ENCODE peak calls at places on chromosome 18, in five cellular contexts. G is skeletal muscle cell, R is GM12865, E is right cardiac atrium, N is heart left ventricle. H is an unnamed sample.

GRCh38 chr18:8696749-8697211 is 8.6 kb upstream of the MTCL1 start:
- DNase-seq in G (no peak), R (peak), N (peak), E (peak), H (peak)

GRCh38 chr18:44731866-44732555 is 51.3 kb downstream of the SETBP1 start:
- DNase-seq in R (peak), G (no peak), N (no peak), E (no peak), H (peak)

GRCh38 chr18:3411327-3411726 is 38.6 kb upstream of the TGIF1 start:
- DNase-seq in R (no peak), E (no peak), G (no peak), N (no peak), H (no peak)

GRCh38 chr18:47932603-47933002 is 2.1 kb upstream of the SMAD2 start:
- DNase-seq in N (no peak), E (no peak), G (no peak), R (no peak), H (no peak)

GRCh38 chr18:41674466-41674865 is 280.6 kb upstream of the PIK3C3 start:
- DNase-seq in G (no peak), R (no peak), N (no peak), E (no peak), H (no peak)

GRCh38 chr18:39414009-39414700 is 1848.6 kb upstream of the CELF4 start:
- DNase-seq in G (peak), E (no peak), N (no peak), R (peak), H (peak)

GRCh38 chr18:13500227-13500865 is 226.0 kb downstream of the FAM210A start:
- DNase-seq in N (peak), E (peak), R (no peak), G (peak), H (peak)

GRCh38 chr18:21167641-21168372 is 56.2 kb upstream of the ROCK1 start:
- DNase-seq in G (no peak), E (no peak), N (no peak), R (peak), H (peak)

GRCh38 chr18:2656237-2657042 is 914 bp downstream of the SMCHD1 start:
- DNase-seq in R (peak), E (peak), G (no peak), N (peak), H (peak)

GRCh38 chr18:40949138-40949949 is 1005.7 kb upstream of the PIK3C3 start:
- DNase-seq in R (no peak), E (no peak), N (no peak), G (no peak), H (no peak)

GRCh38 chr18:74303936-74304335 is 11.7 kb upstream of the C18orf63 start:
- DNase-seq in R (no peak), E (no peak), G (no peak), N (no peak), H (peak)

GRCh38 chr18:67428805-67429204 is 87.7 kb downstream of the DSEL start:
- DNase-seq in N (no peak), R (no peak), E (no peak), G (no peak), H (no peak)

GRCh38 chr18:7567487-7568425 is 640 bp downstream of the PTPRM start:
- DNase-seq in R (no peak), E (peak), G (no peak), N (peak), H (peak)

GRCh38 chr18:3596324-3597158 is 146.6 kb downstream of the TGIF1 start:
- DNase-seq in N (peak), E (peak), G (no peak), R (peak), H (peak)

GRCh38 chr18:32049393-32050161 is 31.0 kb downstream of the RNF125 start:
- DNase-seq in R (peak), E (peak), N (peak), G (no peak), H (peak)

GRCh38 chr18:45463433-45463832 is 151.8 kb upstream of the SLC14A2 start:
- DNase-seq in R (peak), G (no peak), N (no peak), E (no peak), H (no peak)

GRCh38 chr18:22223263-22223960 is 54.0 kb downstream of the GATA6 start:
- DNase-seq in G (peak), R (no peak), N (peak), E (peak), H (peak)

GRCh38 chr18:67386028-67386427 is 130.5 kb downstream of the DSEL start:
- DNase-seq in N (no peak), E (no peak), R (no peak), G (no peak), H (no peak)

GRCh38 chr18:46155652-46156051 is 51.5 kb downstream of the HAUS1 start:
- DNase-seq in E (no peak), N (no peak), R (peak), G (peak), H (peak)

GRCh38 chr18:79962835-79963657 is 1.4 kb upstream of the HSBP1L1 start:
- DNase-seq in E (no peak), G (no peak), N (no peak), R (peak), H (no peak)

GRCh38 chr18:79884296-79884962 is 67.0 kb downstream of the SLC66A2 start:
- DNase-seq in N (no peak), R (no peak), E (no peak), G (no peak), H (no peak)

GRCh38 chr18:11946756-11947155 is 34.6 kb upstream of the IMPA2 start:
- DNase-seq in N (no peak), E (no peak), R (no peak), G (no peak), H (peak)

DNA sequence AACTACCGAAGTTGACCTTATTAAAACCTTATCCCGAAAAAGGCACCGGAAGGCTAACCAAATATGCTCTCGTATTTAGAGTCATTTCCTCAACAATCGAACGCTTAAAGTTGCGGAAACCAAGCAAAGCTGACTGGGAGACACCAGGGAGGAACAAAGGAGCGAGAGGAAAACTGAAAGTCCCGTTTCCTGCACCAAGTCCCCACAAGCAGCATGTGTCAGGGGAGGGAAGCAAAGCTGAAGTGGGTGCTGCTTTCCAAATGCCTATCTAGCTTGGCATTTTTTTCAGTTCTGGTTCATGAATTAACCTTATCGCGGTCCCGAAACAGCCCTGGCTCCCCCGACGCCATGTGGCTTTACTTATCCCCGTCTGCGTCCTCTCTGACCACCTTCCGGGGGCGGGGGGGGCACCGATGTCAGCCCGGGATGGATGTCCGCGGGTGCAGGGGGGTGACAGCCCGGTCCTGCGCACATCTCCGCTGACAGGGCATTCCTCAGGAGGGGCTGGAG is 44.1 kb downstream of the ZNF516 start:
- DNase-seq in N (peak), G (no peak), R (peak), E (peak), H (peak)
- H3K4me3 ChIP-seq in N (peak), G (peak), R (peak), E (peak), H (peak)

DNA sequence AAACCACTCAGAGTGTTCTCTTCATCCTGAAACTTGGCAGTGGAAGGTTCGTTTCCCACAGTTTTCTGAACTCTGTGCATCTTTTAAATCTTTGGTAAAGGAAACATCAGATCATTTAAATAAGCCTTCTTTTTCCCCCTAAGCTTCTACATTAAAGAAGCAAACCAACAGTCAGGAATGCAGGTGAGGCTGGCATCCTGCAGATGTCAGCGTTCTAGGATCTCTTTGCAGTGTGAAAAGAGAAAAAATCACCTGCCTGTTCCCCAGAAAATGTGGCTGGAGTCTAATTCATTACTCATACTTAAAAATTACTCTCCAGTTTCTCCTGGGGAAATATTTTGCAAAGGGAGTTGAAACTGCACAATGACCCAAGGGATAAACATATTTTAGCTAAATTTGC is 64.5 kb upstream of the ZCCHC2 start:
- DNase-seq in E (no peak), N (no peak), R (no peak), G (no peak), H (no peak)
- H3K4me3 ChIP-seq in E (no peak), N (no peak), R (no peak), G (no peak), H (no peak)

GRCh38 chr18:35466815-35467623 is 30.7 kb downstream of the INO80C start:
- DNase-seq in E (no peak), R (no peak), G (no peak), N (peak), H (no peak)
- H3K4me3 ChIP-seq in E (no peak), R (no peak), G (no peak), N (no peak), H (no peak)

GRCh38 chr18:23587220-23587642 is 925 bp upstream of the NPC1 start:
- DNase-seq in R (peak), G (no peak), E (no peak), N (no peak), H (no peak)

GRCh38 chr18:23586249-23587196 is at the start of gene NPC1:
- DNase-seq in R (peak), N (peak), E (peak), G (peak), H (peak)

GRCh38 chr18:23591011-23591410 is 4.7 kb upstream of the NPC1 start:
- DNase-seq in E (no peak), R (no peak), G (no peak), N (no peak), H (no peak)

GRCh38 chr18:23585897-23586248 is 433 bp downstream of the NPC1 start:
- DNase-seq in G (no peak), E (no peak), R (no peak), N (no peak), H (no peak)

DNA sequence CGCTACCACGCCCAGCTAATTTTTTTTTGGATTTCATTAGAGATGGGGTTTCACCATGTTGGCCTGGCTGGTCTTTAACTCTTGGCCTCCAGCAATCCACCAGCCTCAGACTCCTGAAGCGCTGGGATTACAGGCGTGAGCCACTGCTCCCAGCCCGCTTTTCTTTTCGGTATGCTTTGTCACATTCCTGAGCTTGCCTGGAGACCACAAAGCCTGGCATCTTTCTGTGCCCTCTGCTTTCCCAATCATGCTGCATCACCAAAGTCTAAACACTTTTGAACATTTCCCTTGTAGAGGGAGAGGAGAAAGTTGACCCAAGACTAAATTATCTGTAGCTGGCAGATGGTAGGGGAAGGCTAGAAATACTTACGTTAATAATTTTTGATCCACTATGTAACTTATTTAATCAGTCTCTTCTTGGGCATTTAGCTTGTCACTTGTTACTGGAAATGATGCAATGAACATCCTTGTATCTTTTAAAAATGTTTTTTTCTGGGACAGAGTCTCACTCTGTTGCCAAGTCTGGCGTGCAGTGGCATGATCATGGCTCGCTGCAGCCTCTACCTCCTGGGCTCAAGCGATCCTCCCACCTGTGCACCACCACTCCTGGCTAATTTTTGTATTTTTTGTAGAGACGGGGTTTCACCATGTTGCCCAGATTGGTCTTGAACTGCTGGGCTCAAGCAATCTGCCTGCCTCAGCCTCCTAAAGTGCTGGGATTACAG is 2.7 kb upstream of the NPC1 start:
- DNase-seq in R (no peak), E (no peak), G (no peak), N (no peak), H (peak)
- H3K4me3 ChIP-seq in R (no peak), E (no peak), G (no peak), N (no peak), H (no peak)

GRCh38 chr18:55489034-55489741 is 98.8 kb downstream of the TCF4 start:
- DNase-seq in N (no peak), G (no peak), E (no peak), R (peak), H (no peak)
- H3K4me3 ChIP-seq in N (no peak), G (no peak), E (no peak), R (peak), H (no peak)